ENCODE peak calls at places on chromosomes 13 and 19, in five cellular contexts. M is esophagus squamous epithelium, Z is body of pancreas, W is lower lobe of right lung, E is breast epithelium. Q is an unnamed sample.

GRCh38 chr13:79660361-79660760 is 179.4 kb downstream of the NDFIP2 start:
- DNase-seq in M (no peak), Z (no peak), W (no peak), E (no peak), Q (no peak)

GRCh38 chr13:36067619-36068456 is 63.3 kb downstream of the DCLK1 start:
- DNase-seq in M (no peak), Z (no peak), W (no peak), E (no peak), Q (no peak)

GRCh38 chr19:30682576-30683536 is 310.7 kb downstream of the ZNF536 start:
- DNase-seq in M (no peak), Z (peak; percentile 82), W (peak; percentile 63), E (peak; percentile 75), Q (peak; percentile 86)

GRCh38 chr13:71360041-71360440 is 507.0 kb downstream of the DACH1 start:
- DNase-seq in M (no peak), Z (no peak), W (no peak), E (no peak), Q (no peak)

GRCh38 chr13:29969286-29969685 is 118.9 kb upstream of the UBL3 start:
- DNase-seq in M (no peak), Z (no peak), W (no peak), E (no peak), Q (no peak)

GRCh38 chr13:100634686-100635085 is 39.9 kb downstream of the TMTC4 start:
- DNase-seq in M (no peak), Z (no peak), W (no peak), E (no peak), Q (no peak)

GRCh38 chr19:50658438-50659317 is 9.4 kb downstream of the C19orf81 start:
- DNase-seq in M (no peak), Z (peak; percentile 73), W (peak; percentile 82), E (no peak), Q (peak; percentile 83)

GRCh38 chr13:49057176-49057575 is 81.5 kb downstream of the FNDC3A start:
- DNase-seq in M (no peak), Z (no peak), W (no peak), E (no peak), Q (no peak)

GRCh38 chr13:113901642-113902041 is 37.8 kb upstream of the GAS6 start:
- DNase-seq in M (no peak), Z (no peak), W (no peak), E (no peak), Q (no peak)

GRCh38 chr19:42288411-42288810 is 13.5 kb upstream of the PRR19 start:
- DNase-seq in M (no peak), Z (no peak), W (no peak), E (no peak), Q (no peak)

GRCh38 chr19:51271015-51271600 is 20.2 kb downstream of the SIGLECL1 start:
- DNase-seq in M (no peak), Z (no peak), W (peak; percentile 52), E (no peak), Q (peak; percentile 84)

GRCh38 chr13:100128373-100128772 is 39.5 kb downstream of the PCCA start:
- DNase-seq in M (no peak), Z (peak; percentile 28), W (no peak), E (no peak), Q (no peak)

GRCh38 chr19:39745645-39746044 is 7.8 kb upstream of the CLC start:
- DNase-seq in M (no peak), Z (no peak), W (no peak), E (no peak), Q (no peak)

GRCh38 chr19:46221981-46222610 is 7.4 kb upstream of the IGFL1 start:
- DNase-seq in M (no peak), Z (peak; percentile 35), W (peak; percentile 76), E (peak; percentile 73), Q (peak; percentile 62)

GRCh38 chr19:44903602-44904425 is 1.8 kb upstream of the APOE start:
- DNase-seq in M (no peak), Z (peak; percentile 79), W (peak; percentile 79), E (peak; percentile 78), Q (peak; percentile 86)

GRCh38 chr19:17829855-17830566 is 8.7 kb upstream of the INSL3 start:
- DNase-seq in M (no peak), Z (peak; percentile 34), W (no peak), E (no peak), Q (peak; percentile 61)

GRCh38 chr19:39405930-39406655 is 554 bp upstream of the ZFP36 start:
- DNase-seq in M (peak; percentile 56), Z (no peak), W (no peak), E (no peak), Q (peak; percentile 83)

GRCh38 chr19:35040826-35041547 is 534 bp upstream of the HPN start:
- DNase-seq in M (peak; percentile 48), Z (peak; percentile 96), W (peak; percentile 93), E (peak; percentile 88), Q (peak; percentile 89)

GRCh38 chr13:20411638-20412342 is 113.9 kb downstream of the CRYL1 start:
- DNase-seq in M (no peak), Z (no peak), W (no peak), E (peak; percentile 10), Q (no peak)

DNA sequence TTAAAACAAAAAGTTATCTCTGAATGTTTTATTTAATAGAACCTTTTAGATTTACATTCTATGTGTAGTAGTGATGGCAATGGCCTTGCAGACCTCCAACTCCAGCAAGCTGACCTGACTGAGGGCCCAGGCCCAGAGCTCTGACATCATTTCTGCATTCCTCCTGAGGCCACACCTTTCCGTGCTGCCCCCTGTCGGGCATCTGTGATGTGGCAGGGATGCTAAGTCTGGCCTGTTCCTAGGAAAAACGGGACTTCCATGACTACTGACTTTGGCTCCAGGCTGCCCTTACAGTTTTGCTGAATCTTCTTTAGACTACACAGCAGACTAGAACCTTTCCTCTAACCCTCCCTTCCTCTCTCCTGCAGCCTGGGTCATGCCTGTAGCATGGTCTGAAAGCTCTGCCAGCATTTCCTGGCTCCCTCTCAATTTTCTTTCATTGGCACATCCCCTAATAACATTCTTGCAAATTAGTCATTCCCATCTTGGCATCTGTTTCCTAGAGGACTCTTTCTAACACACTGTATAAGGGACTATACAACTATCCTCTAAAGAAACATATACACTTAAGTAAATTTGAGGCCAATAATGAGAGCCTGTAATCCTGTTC is 249.0 kb downstream of the GPC5 start:
- DNase-seq in M (no peak), Z (peak; percentile 9), W (no peak), E (no peak), Q (peak; percentile 23)
- TF ChIP-seq CTCF in M (no peak), Z (no peak), W (peak; percentile 25), E (no peak), Q (peak; percentile 23)

DNA sequence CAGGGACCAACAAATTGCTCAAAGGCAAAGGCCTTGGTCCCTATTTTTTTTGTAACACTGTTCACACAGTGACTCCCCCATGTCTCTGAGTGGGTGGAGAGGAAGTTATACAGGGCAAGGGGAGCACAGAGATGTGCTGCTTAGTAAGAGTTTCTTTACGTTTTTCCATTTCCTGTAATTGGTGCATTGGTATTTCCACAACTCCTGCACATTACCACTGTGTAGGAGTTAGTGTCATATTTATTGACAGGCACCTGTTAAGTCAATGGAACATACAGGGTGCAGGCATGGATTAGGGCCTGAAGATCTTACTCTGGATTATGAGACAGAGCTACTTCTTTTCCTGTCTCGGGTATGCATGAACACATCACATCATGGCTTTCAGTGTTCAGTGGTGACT is 45.2 kb downstream of the SOX21 start:
- DNase-seq in M (no peak), Z (no peak), W (no peak), E (no peak), Q (no peak)
- H3K27ac ChIP-seq in M (no peak overlapping the region), Z (no peak overlapping the region), W (no peak overlapping the region), E (no peak overlapping the region), Q (no peak overlapping the region)

GRCh38 chr13:112898786-112899617 is 70.0 kb upstream of the MCF2L start:
- DNase-seq in M (no peak), Z (no peak), W (peak; percentile 34), E (peak; percentile 42), Q (no peak)
- H3K4me3 ChIP-seq in M (no peak overlapping the region), Z (no peak overlapping the region), W (no peak overlapping the region), E (no peak overlapping the region), Q (no peak overlapping the region)

GRCh38 chr13:28611021-28611420 is 47.9 kb upstream of the POMP start:
- DNase-seq in M (no peak), Z (no peak), W (no peak), E (no peak), Q (no peak)

GRCh38 chr13:28613562-28613961 is 45.4 kb upstream of the POMP start:
- DNase-seq in M (no peak), Z (no peak), W (no peak), E (no peak), Q (no peak)

GRCh38 chr13:28609381-28609780 is 49.5 kb upstream of the POMP start:
- DNase-seq in M (no peak), Z (no peak), W (no peak), E (no peak), Q (no peak)

GRCh38 chr13:28609936-28610335 is 49.0 kb upstream of the POMP start:
- DNase-seq in M (no peak), Z (no peak), W (no peak), E (no peak), Q (no peak)

DNA sequence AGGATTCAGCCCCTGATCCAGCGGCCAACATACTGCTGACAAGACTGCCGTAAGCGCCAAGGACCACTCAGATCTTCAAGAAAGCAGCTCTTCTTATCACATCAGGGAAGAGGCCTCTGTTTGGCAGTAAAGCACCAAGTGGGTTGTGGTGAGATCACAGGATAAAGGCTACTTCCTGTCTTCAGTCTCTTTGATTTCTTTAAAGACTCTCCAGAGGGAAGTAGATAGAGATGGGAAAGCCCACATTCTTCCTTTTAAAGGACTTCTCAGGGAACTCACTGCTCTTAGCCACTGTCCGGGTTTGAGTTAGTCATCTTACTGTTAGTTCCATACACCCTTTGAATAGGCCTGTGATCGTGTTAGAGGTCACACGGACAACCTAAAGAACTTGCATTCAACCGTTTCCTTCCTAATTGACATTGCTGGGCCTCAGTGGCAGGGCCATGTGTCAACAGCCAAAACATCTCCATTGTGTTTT is 47.2 kb upstream of the POMP start:
- DNase-seq in M (no peak), Z (no peak), W (no peak), E (no peak), Q (no peak)
- TF ChIP-seq CTCF in M (no peak), Z (no peak), W (no peak), E (no peak), Q (no peak)